ENCODE peak calls at places on chromosomes 2 and 18, in nine cellular contexts. L is pancreas, K is cardiac muscle cell, G is IMR-90, O is suprapubic skin, Z is left ventricle myocardium inferior, A is cardiac fibroblast, S is transverse colon, B is body of pancreas. J is an unnamed sample.

GRCh38 chr18:49608366-49608747 is 46.5 kb downstream of the LIPG start:
- DNase-seq in L (no peak), K (peak; percentile 16), G (no peak), O (no peak), Z (no peak), A (no peak), S (no peak), B (no peak), J (no peak)

GRCh38 chr18:59502899-59503245 is 143.8 kb upstream of the LMAN1 start:
- DNase-seq in L (no peak), K (no peak), G (no peak), O (no peak), Z (no peak), A (no peak), S (no peak), B (no peak), J (no peak)

GRCh38 chr2:776517-776916 is 99.3 kb upstream of the TMEM18 start:
- DNase-seq in L (no peak), K (no peak), G (no peak), O (no peak), Z (no peak), A (no peak), S (no peak), B (no peak), J (no peak)

GRCh38 chr2:69226886-69227285 is 160.1 kb downstream of the GFPT1 start:
- DNase-seq in L (no peak), K (no peak), G (no peak), O (no peak), Z (no peak), A (no peak), S (no peak), B (no peak), J (no peak)

GRCh38 chr2:30488012-30488659 is 41.1 kb downstream of the LCLAT1 start:
- DNase-seq in L (no peak), K (no peak), G (peak; percentile 47), O (no peak), Z (no peak), A (no peak), S (no peak), B (no peak), J (no peak)

GRCh38 chr18:67216846-67217245 is 299.7 kb downstream of the DSEL start:
- DNase-seq in L (no peak), K (no peak), G (peak; percentile 12), O (no peak), Z (no peak), A (no peak), S (no peak), B (no peak), J (no peak)

GRCh38 chr18:50559750-50560680 is at the start of gene MAPK4:
- DNase-seq in L (peak; percentile 63), K (peak; percentile 42), G (no peak), O (peak; percentile 61), Z (peak; percentile 59), A (peak; percentile 35), S (peak; percentile 33), B (peak; percentile 61), J (peak; percentile 72)

GRCh38 chr2:188410504-188411235 is 119.0 kb downstream of the GULP1 start:
- DNase-seq in L (no peak), K (peak; percentile 29), G (peak; percentile 63), O (no peak), Z (no peak), A (peak; percentile 6), S (no peak), B (no peak), J (no peak)

GRCh38 chr2:142992843-142993242 is 115.4 kb downstream of the KYNU start:
- DNase-seq in L (no peak), K (no peak), G (no peak), O (no peak), Z (no peak), A (no peak), S (no peak), B (no peak), J (no peak)

GRCh38 chr2:142991295-142991694 is 113.8 kb downstream of the KYNU start:
- DNase-seq in L (no peak), K (no peak), G (no peak), O (no peak), Z (no peak), A (no peak), S (no peak), B (no peak), J (no peak)

GRCh38 chr2:142984657-142985056 is 107.2 kb downstream of the KYNU start:
- DNase-seq in L (no peak), K (no peak), G (no peak), O (no peak), Z (no peak), A (no peak), S (no peak), B (no peak), J (no peak)

DNA sequence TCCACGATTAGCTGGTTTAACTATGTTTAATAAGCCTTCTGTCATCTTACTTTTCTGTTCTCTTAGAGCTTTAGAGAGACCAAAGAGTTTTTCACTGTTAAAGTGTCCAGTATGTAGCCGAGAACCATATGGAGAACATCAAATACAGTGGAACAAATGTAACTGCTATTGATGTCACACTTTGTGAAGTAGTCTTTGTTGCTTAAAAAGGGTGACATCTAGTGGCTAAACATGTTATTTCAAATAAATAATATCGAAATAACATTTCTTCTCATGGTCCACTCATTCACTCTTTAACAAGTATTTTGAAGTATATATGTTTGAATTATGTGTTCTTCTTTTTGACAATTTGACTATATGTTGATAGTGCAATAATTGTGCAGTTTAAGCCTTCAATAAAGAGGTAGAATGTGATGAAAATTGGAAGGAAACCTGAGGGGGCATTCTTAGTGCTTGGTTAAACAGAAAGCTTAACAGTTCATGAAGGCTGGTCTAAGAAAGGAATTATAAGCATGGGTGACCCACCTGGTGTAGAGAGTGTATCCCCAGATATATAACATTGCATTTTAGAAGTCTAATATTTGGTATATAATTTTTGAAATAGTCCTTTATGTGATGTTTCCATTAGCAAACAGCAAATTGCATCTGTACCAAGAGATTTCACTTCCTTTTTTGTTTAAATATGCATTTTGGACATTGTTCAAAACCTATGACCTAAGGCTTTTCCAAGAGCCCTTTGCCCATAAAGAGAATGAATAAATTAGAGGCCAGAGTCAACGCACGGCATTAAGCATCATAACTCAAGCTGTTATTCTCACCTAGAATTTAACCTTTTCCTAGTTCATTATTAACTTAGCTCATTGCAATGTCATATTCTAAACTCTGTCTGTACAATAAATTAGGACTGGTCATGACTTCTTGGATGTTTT is 112.1 kb downstream of the KYNU start:
- DNase-seq in L (no peak), K (peak; percentile 73), G (peak; percentile 71), O (no peak), Z (no peak), A (peak; percentile 71), S (no peak), B (no peak), J (no peak)
- TF ChIP-seq CTCF in L (peak; percentile 30), K (peak; percentile 49), G (peak; percentile 63), O (no peak), Z (peak; percentile 62), A (peak; percentile 43), S (peak; percentile 53), B (peak; percentile 45), J (peak; percentile 47)

GRCh38 chr2:230713331-230714121 is 884 bp downstream of the CAB39 start:
- DNase-seq in L (peak; percentile 63), K (peak; percentile 8), G (no peak), O (peak; percentile 80), Z (peak; percentile 34), A (peak; percentile 18), S (peak; percentile 64), B (peak; percentile 63), J (peak; percentile 92)

GRCh38 chr2:230711224-230711623 is 1.4 kb upstream of the CAB39 start:
- DNase-seq in L (no peak), K (no peak), G (no peak), O (no peak), Z (no peak), A (no peak), S (no peak), B (peak; percentile 40), J (no peak)

GRCh38 chr2:230714122-230714453 is 1.4 kb downstream of the CAB39 start:
- DNase-seq in L (no peak), K (peak; percentile 72), G (peak; percentile 84), O (no peak), Z (no peak), A (peak; percentile 73), S (peak; percentile 20), B (peak; percentile 18), J (no peak)

GRCh38 chr2:230715201-230715600 is 2.6 kb downstream of the CAB39 start:
- DNase-seq in L (no peak), K (peak; percentile 47), G (peak; percentile 52), O (no peak), Z (no peak), A (peak; percentile 43), S (no peak), B (no peak), J (no peak)

DNA sequence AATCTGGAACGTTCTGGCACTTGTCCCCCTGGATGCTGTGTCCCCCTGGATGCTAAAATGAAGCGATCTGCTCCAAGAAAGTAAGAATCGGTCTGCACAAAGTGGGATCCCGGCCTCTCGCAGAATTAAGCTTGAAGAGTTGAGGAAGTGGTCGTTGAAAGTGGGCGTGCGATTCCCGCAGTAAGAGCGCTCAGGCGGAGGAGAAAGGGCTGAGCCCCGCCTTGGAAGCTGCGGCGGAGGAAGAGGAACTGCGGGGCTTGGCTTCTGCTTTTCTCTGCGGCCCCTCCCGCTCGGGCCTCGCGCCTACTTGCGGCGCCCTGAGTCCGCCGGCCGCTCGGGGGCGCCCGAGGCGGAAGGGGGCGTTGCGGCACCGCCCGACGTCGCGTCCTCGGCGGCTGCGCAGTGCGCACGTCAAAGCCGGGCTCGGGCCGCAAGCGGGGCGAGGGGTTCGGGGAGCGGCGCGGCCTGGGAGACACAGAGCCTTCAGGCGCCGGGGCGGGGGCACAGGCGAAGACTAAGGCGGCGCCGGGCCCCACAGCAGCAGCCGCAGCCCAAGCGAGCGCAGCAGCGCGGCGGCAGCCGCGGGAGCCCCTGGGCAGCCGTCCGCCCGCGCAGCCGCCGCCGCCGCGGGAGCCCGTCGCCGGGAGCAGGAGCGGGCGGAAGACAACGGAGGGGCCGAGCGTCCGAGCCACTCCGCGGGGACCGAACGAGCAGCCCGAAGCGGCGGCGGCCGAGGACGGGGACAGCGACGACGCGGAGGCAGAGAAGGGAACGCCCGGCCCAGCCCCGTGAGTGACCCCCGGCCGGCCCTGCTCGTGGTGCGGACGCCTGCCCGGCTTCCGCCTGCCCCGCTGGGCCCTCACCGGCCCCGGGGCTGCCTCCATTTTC is at the start of gene CAB39:
- DNase-seq in L (peak; percentile 80), K (peak; percentile 93), G (peak; percentile 86), O (peak; percentile 91), Z (peak; percentile 89), A (peak; percentile 91), S (peak; percentile 91), B (peak; percentile 86), J (peak; percentile 98)
- TF ChIP-seq CTCF in L (peak; percentile 82), K (peak; percentile 70), G (peak; percentile 97), O (peak; percentile 92), Z (peak; percentile 93), A (peak; percentile 36), S (peak; percentile 85), B (peak; percentile 58), J (peak; percentile 96)

GRCh38 chr18:36809590-36810381 is 19.0 kb downstream of the TPGS2 start:
- DNase-seq in L (peak; percentile 22), K (peak; percentile 82), G (peak; percentile 79), O (no peak), Z (no peak), A (peak; percentile 81), S (peak; percentile 14), B (peak; percentile 61), J (no peak)
- TF ChIP-seq CTCF in L (peak; percentile 76), K (peak; percentile 85), G (peak; percentile 75), O (peak; percentile 71), Z (peak; percentile 86), A (peak; percentile 73), S (peak; percentile 79), B (peak; percentile 71), J (peak; percentile 74)

GRCh38 chr2:102601730-102602129 is 17.6 kb upstream of the SLC9A2 start:
- DNase-seq in L (no peak), K (no peak), G (no peak), O (no peak), Z (no peak), A (no peak), S (no peak), B (no peak), J (no peak)

GRCh38 chr2:102603904-102604303 is 15.4 kb upstream of the SLC9A2 start:
- DNase-seq in L (no peak), K (no peak), G (no peak), O (no peak), Z (no peak), A (no peak), S (no peak), B (peak; percentile 21), J (no peak)

GRCh38 chr2:102599486-102599885 is 19.9 kb upstream of the SLC9A2 start:
- DNase-seq in L (no peak), K (no peak), G (no peak), O (no peak), Z (no peak), A (no peak), S (no peak), B (no peak), J (no peak)

GRCh38 chr2:102606353-102606752 is 13.0 kb upstream of the SLC9A2 start:
- DNase-seq in L (no peak), K (no peak), G (no peak), O (no peak), Z (no peak), A (no peak), S (no peak), B (no peak), J (no peak)

GRCh38 chr2:102604754-102605153 is 14.6 kb upstream of the SLC9A2 start:
- DNase-seq in L (no peak), K (no peak), G (no peak), O (no peak), Z (no peak), A (no peak), S (peak; percentile 39), B (no peak), J (no peak)
- TF ChIP-seq CTCF in L (no peak), K (no peak), G (no peak), O (no peak), Z (no peak), A (no peak), S (no peak), B (no peak), J (no peak)